ENCODE peak calls at places on chromosomes 7 and 10, in ten cellular contexts. W is hippocampal formation; C is SW480; V is HuH-7; E is tibial artery; K is stimulated activated CD4-positive, alpha-beta T cell treated with anti-CD3 and anti-CD28 coated beads, Interleukin-2, amount 100 ng/mL, for 24 hours; S is ecto neural progenitor cell; H is adrenal gland; D is progenitor cell of endocrine pancreas; U is CD4-positive, CD25-positive, alpha-beta regulatory T cell. J is an unnamed sample.

GRCh38 chr7:42606217-42606905 is 305.5 kb downstream of the C7orf25 start:
- DNase-seq in W (no peak), C (no peak), V (no peak), E (no peak), K (no peak), S (no peak), H (no peak), D (no peak), U (no peak), J (no peak)

GRCh38 chr7:44073664-44074348 is 8.4 kb upstream of the PGAM2 start:
- DNase-seq in W (peak; percentile 70), C (peak; percentile 84), V (no peak), E (peak; percentile 80), K (peak; percentile 42), S (no peak), H (peak; percentile 83), D (no peak), U (no peak), J (no peak)

GRCh38 chr7:81407094-81407493 is 362.8 kb downstream of the HGF start:
- DNase-seq in W (no peak), C (no peak), V (no peak), E (no peak), K (no peak), S (no peak), H (no peak), D (no peak), U (no peak), J (no peak)

GRCh38 chr7:127415060-127415742 is 22.7 kb upstream of the ZNF800 start:
- DNase-seq in W (no peak), C (no peak), V (no peak), E (no peak), K (no peak), S (no peak), H (no peak), D (no peak), U (no peak), J (no peak)

GRCh38 chr10:105586451-105587098 is 945.5 kb downstream of the SORCS3 start:
- DNase-seq in W (no peak), C (no peak), V (no peak), E (no peak), K (no peak), S (no peak), H (no peak), D (no peak), U (no peak), J (no peak)

GRCh38 chr7:44647981-44648714 is 41.7 kb downstream of the OGDH start:
- DNase-seq in W (no peak), C (no peak), V (no peak), E (no peak), K (no peak), S (no peak), H (peak; percentile 52), D (no peak), U (no peak), J (no peak)

GRCh38 chr7:2055956-2056355 is 176.8 kb downstream of the MAD1L1 start:
- DNase-seq in W (no peak), C (no peak), V (no peak), E (no peak), K (no peak), S (no peak), H (no peak), D (no peak), U (no peak), J (no peak)

GRCh38 chr7:138001529-138002095 is at the start of gene CREB3L2:
- DNase-seq in W (peak; percentile 68), C (peak; percentile 78), V (no peak), E (peak; percentile 73), K (peak; percentile 65), S (peak; percentile 82), H (peak; percentile 80), D (peak; percentile 47), U (peak; percentile 57), J (peak; percentile 70)

GRCh38 chr7:95861041-95861440 is 88.7 kb downstream of the DYNC1I1 start:
- DNase-seq in W (no peak), C (no peak), V (no peak), E (no peak), K (no peak), S (no peak), H (no peak), D (no peak), U (no peak), J (no peak)

GRCh38 chr7:50552921-50553320 is 12.3 kb downstream of the DDC start:
- DNase-seq in W (no peak), C (peak; percentile 26), V (no peak), E (no peak), K (no peak), S (peak; percentile 71), H (peak; percentile 58), D (peak; percentile 70), U (no peak), J (no peak)

GRCh38 chr10:7789390-7789789 is 1.4 kb downstream of the ATP5F1C start:
- DNase-seq in W (no peak), C (no peak), V (peak; percentile 25), E (no peak), K (no peak), S (no peak), H (no peak), D (no peak), U (no peak), J (no peak)

GRCh38 chr10:79434816-79435215 is 10.6 kb downstream of the ZCCHC24 start:
- DNase-seq in W (no peak), C (no peak), V (no peak), E (peak; percentile 66), K (no peak), S (no peak), H (no peak), D (no peak), U (no peak), J (no peak)

GRCh38 chr10:49109669-49110335 is 5.5 kb downstream of the VSTM4 start:
- DNase-seq in W (peak; percentile 18), C (peak; percentile 2), V (no peak), E (peak; percentile 34), K (no peak), S (no peak), H (peak; percentile 82), D (no peak), U (no peak), J (no peak)

GRCh38 chr10:47384148-47384921 is at the start of gene ZNF488:
- DNase-seq in W (peak; percentile 88), C (peak; percentile 79), V (peak; percentile 80), E (peak; percentile 76), K (peak; percentile 85), S (peak; percentile 83), H (peak; percentile 85), D (peak; percentile 77), U (peak; percentile 30), J (peak; percentile 62)

GRCh38 chr7:100441641-100442535 is 5.6 kb upstream of the PPP1R35 start:
- DNase-seq in W (no peak), C (no peak), V (no peak), E (no peak), K (no peak), S (no peak), H (peak; percentile 52), D (no peak), U (no peak), J (no peak)

GRCh38 chr7:95478139-95479037 is 7.4 kb upstream of the ASB4 start:
- DNase-seq in W (peak; percentile 40), C (peak; percentile 84), V (no peak), E (no peak), K (no peak), S (no peak), H (no peak), D (no peak), U (no peak), J (no peak)

GRCh38 chr10:17452060-17452894 is 2.1 kb downstream of the ST8SIA6 start:
- DNase-seq in W (no peak), C (no peak), V (no peak), E (no peak), K (no peak), S (no peak), H (no peak), D (no peak), U (no peak), J (no peak)

GRCh38 chr10:24957624-24958435 is 5.4 kb upstream of the PRTFDC1 start:
- DNase-seq in W (no peak), C (no peak), V (no peak), E (no peak), K (no peak), S (no peak), H (no peak), D (no peak), U (no peak), J (no peak)

GRCh38 chr10:29688230-29688634 is 53.5 kb upstream of the SVIL start:
- DNase-seq in W (no peak), C (no peak), V (peak; percentile 67), E (no peak), K (no peak), S (peak; percentile 65), H (no peak), D (no peak), U (no peak), J (no peak)

GRCh38 chr7:39353615-39354376 is 212.4 kb upstream of the YAE1 start:
- DNase-seq in W (no peak), C (no peak), V (no peak), E (no peak), K (no peak), S (peak; percentile 79), H (peak; percentile 57), D (peak; percentile 12), U (no peak), J (no peak)

GRCh38 chr7:70142247-70142932 is 544.1 kb downstream of the AUTS2 start:
- DNase-seq in W (no peak), C (no peak), V (no peak), E (no peak), K (no peak), S (no peak), H (no peak), D (no peak), U (no peak), J (no peak)

GRCh38 chr7:148042935-148043334 is 547.6 kb upstream of the C7orf33 start:
- DNase-seq in W (no peak), C (peak; percentile 2), V (no peak), E (no peak), K (no peak), S (no peak), H (no peak), D (no peak), U (no peak), J (no peak)

GRCh38 chr10:117860823-117861222 is 185.9 kb downstream of the RAB11FIP2 start:
- DNase-seq in W (no peak), C (peak; percentile 46), V (peak; percentile 36), E (no peak), K (no peak), S (no peak), H (no peak), D (no peak), U (no peak), J (no peak)

GRCh38 chr7:73706122-73707044 is 13.1 kb downstream of the STX1A start:
- DNase-seq in W (no peak), C (no peak), V (no peak), E (no peak), K (peak; percentile 49), S (no peak), H (no peak), D (no peak), U (no peak), J (no peak)

GRCh38 chr10:12540341-12540781 is 191.0 kb downstream of the CAMK1D start:
- DNase-seq in W (no peak), C (no peak), V (no peak), E (no peak), K (no peak), S (peak; percentile 17), H (no peak), D (no peak), U (no peak), J (no peak)

GRCh38 chr7:123570390-123571182 is 13.0 kb upstream of the NDUFA5 start:
- DNase-seq in W (no peak), C (no peak), V (no peak), E (no peak), K (no peak), S (no peak), H (no peak), D (no peak), U (no peak), J (no peak)

GRCh38 chr7:85261341-85261740 is 74.5 kb upstream of the SEMA3D start:
- DNase-seq in W (no peak), C (no peak), V (no peak), E (no peak), K (no peak), S (no peak), H (no peak), D (no peak), U (no peak), J (no peak)

GRCh38 chr7:40808409-40808942 is 673.7 kb downstream of the SUGCT start:
- DNase-seq in W (no peak), C (peak; percentile 28), V (no peak), E (no peak), K (no peak), S (no peak), H (no peak), D (no peak), U (no peak), J (no peak)